ENCODE peak calls at places on chromosomes 16 and 17, in four cellular contexts. Q is IMR-90, X is HepG2, K is GM12878. H is an unnamed sample.

GRCh38 chr16:84751947-84752346 is 52.1 kb downstream of the USP10 start:
- DNase-seq in Q (no peak), X (no peak), K (peak; percentile 70), H (no peak)

GRCh38 chr17:30969989-30970680 is 704 bp upstream of the RNF135 start:
- DNase-seq in Q (no peak), X (no peak), K (no peak), H (peak; percentile 57)

GRCh38 chr16:73058221-73058615 is 10.3 kb upstream of the ZFHX3 start:
- DNase-seq in Q (no peak), X (no peak), K (no peak), H (no peak)

GRCh38 chr16:11610121-11610505 is 23.4 kb upstream of the LITAF start:
- DNase-seq in Q (no peak), X (no peak), K (no peak), H (no peak)

GRCh38 chr17:62628845-62629555 is 1.5 kb downstream of the MRC2 start:
- DNase-seq in Q (peak; percentile 53), X (no peak), K (no peak), H (no peak)

GRCh38 chr16:265711-266110 is 10.0 kb downstream of the RGS11 start:
- DNase-seq in Q (no peak), X (no peak), K (no peak), H (no peak)

GRCh38 chr16:88533945-88534641 is 36.1 kb upstream of the ZC3H18 start:
- DNase-seq in Q (peak; percentile 45), X (no peak), K (no peak), H (peak; percentile 76)

GRCh38 chr17:80812362-80813088 is 179.1 kb upstream of the CHMP6 start:
- DNase-seq in Q (no peak), X (no peak), K (no peak), H (no peak)

GRCh38 chr16:61818850-61819249 is 217.4 kb downstream of the CDH8 start:
- DNase-seq in Q (no peak), X (no peak), K (no peak), H (no peak)

GRCh38 chr17:52824542-52824941 is 666.0 kb upstream of the CA10 start:
- DNase-seq in Q (no peak), X (peak; percentile 59), K (no peak), H (no peak)

GRCh38 chr17:40992666-40993065 is 1.3 kb downstream of the KRTAP3-3 start:
- DNase-seq in Q (no peak), X (no peak), K (no peak), H (no peak)

GRCh38 chr16:30700971-30701370 is 2.0 kb downstream of the SRCAP start:
- DNase-seq in Q (no peak), X (no peak), K (no peak), H (no peak)

GRCh38 chr16:30699615-30700099 is 686 bp downstream of the SRCAP start:
- DNase-seq in Q (no peak), X (no peak), K (no peak), H (no peak)

GRCh38 chr16:30698816-30699614 is at the start of gene SRCAP:
- DNase-seq in Q (peak; percentile 64), X (peak; percentile 83), K (peak; percentile 44), H (peak; percentile 86)

GRCh38 chr16:30698139-30698815 is 694 bp upstream of the SRCAP start:
- DNase-seq in Q (peak; percentile 87), X (peak; percentile 97), K (peak; percentile 89), H (peak; percentile 97)

GRCh38 chr16:30700491-30700890 is 1.5 kb downstream of the SRCAP start:
- DNase-seq in Q (peak; percentile 18), X (no peak), K (no peak), H (no peak)
- TF ChIP-seq SMC3 in Q (no peak), X (no peak), K (no peak), H (no peak)

GRCh38 chr16:27254262-27254811 is 14.2 kb downstream of the NSMCE1 start:
- DNase-seq in Q (no peak), X (no peak), K (peak; percentile 70), H (no peak)

GRCh38 chr16:27253526-27253930 is 15.0 kb downstream of the NSMCE1 start:
- DNase-seq in Q (peak; percentile 92), X (no peak), K (no peak), H (peak; percentile 52)

GRCh38 chr16:27248036-27248435 is 20.5 kb downstream of the NSMCE1 start:
- DNase-seq in Q (no peak), X (no peak), K (no peak), H (no peak)

GRCh38 chr16:27251561-27252205 is 16.9 kb downstream of the NSMCE1 start:
- DNase-seq in Q (no peak), X (no peak), K (no peak), H (no peak)

DNA sequence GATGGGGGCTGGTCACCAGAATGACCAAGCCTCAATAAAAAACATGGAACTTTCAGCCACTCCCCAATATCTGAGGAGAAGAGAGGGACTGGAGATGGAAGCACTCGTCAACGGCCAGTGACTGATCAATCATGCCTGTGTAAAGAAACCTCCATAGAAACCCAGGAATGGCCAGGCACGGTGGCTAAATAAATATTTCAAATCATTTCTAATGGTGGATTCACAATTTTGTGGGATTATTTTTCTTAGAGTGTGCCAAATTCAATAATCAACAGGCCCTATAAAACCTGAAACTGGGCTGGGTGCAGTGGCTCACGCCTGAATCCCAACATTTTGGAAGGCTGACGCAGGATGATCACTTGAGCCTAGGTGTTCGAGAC is 16.4 kb downstream of the NSMCE1 start:
- DNase-seq in Q (no peak), X (no peak), K (no peak), H (no peak)
- TF ChIP-seq SMC3 in Q (no peak), X (no peak), K (no peak), H (no peak)

GRCh38 chr17:77563439-77564102 is 394.9 kb upstream of the TNRC6C start:
- DNase-seq in Q (no peak), X (no peak), K (no peak), H (no peak)
- TF ChIP-seq SMC3 in Q (no peak), X (no peak), K (no peak), H (no peak)

GRCh38 chr16:3021449-3022207 is 1.5 kb downstream of the TNFRSF12A start:
- DNase-seq in Q (peak; percentile 94), X (peak; percentile 68), K (no peak), H (peak; percentile 93)
- TF ChIP-seq SMC3 in Q (no peak), X (no peak), K (no peak), H (no peak)

GRCh38 chr16:53502331-53503269 is at the start of gene AKTIP:
- DNase-seq in Q (peak; percentile 52), X (no peak), K (no peak), H (no peak)
- TF ChIP-seq SMC3 in Q (no peak), X (no peak), K (no peak), H (no peak)

DNA sequence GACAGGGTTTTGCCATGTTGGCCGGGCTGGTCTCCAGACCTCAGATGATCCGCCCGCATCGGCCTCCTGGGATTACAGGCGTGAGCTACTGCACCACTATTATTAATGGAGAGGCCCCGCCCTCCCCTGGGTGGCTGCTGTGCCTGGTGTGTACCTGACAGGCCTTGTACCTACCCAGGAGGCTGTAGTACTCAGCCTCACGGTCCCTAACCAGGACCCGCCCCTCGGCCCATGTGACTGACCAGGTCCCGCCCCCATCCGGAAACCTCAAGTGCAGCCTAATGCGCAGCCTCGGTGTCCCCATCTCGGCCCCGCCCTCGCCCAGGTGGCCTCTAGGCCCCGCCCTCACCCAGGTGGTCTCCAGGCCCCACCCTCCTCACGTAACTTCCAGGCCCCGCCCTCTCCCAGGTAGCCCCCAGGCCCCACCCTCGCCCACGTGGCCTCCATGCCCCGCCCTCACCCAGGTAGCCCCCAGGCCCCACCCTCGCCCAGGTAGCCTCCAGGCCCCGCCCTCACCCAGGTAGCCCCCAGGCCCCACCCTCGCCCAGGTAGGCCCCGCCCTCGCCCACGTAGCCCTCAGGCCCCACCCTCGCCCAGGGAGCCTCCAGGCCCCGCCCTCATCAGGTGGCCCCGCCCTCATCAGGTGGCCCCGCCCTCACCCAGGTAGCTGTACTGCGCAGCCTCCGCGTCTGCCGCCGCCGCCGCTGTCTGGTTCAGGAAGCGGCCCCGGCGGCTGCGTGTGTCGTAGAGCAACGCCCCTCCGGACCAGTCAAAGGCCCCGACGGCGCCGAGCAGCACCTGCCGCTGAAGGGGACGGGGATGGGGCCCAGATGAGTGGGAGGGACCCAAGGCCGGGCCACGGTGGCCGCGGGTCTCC is 31.0 kb downstream of the HASPIN start:
- DNase-seq in Q (no peak), X (no peak), K (no peak), H (no peak)
- TF ChIP-seq SMC3 in Q (no peak), X (no peak), K (no peak), H (no peak)

H was measured in A549.